ENCODE peak calls at places on chromosome 18, in six cellular contexts. One of them, this sample, is unnamed.

GRCh38 chr18:58143391-58143790 is 99.4 kb downstream of the NEDD4L start:
- DNase-seq in MCF 10A: no peak
- DNase-seq in mesendoderm: no peak
- DNase-seq in left ventricle myocardium superior: no peak
- DNase-seq in H9: no peak
- DNase-seq in AG08396: peak; percentile 49
- DNase-seq in this sample: no peak

GRCh38 chr18:356763-357162 is 88.9 kb upstream of the THOC1 start:
- DNase-seq in mesendoderm: no peak
- DNase-seq in left ventricle myocardium superior: no peak
- DNase-seq in MCF 10A: no peak
- DNase-seq in AG08396: no peak
- DNase-seq in H9: no peak
- DNase-seq in this sample: no peak

GRCh38 chr18:24333116-24333515 is 64.5 kb downstream of the OSBPL1A start:
- DNase-seq in MCF 10A: no peak
- DNase-seq in AG08396: no peak
- DNase-seq in mesendoderm: no peak
- DNase-seq in left ventricle myocardium superior: no peak
- DNase-seq in H9: no peak
- DNase-seq in this sample: no peak

GRCh38 chr18:32380559-32380958 is 90.1 kb downstream of the GAREM1 start:
- DNase-seq in mesendoderm: peak; percentile 31
- DNase-seq in H9: no peak
- DNase-seq in AG08396: no peak
- DNase-seq in left ventricle myocardium superior: no peak
- DNase-seq in MCF 10A: peak; percentile 53
- DNase-seq in this sample: no peak

GRCh38 chr18:76922107-76922506 is 99.8 kb downstream of the ZNF236 start:
- DNase-seq in mesendoderm: peak; percentile 78
- DNase-seq in H9: peak; percentile 72
- DNase-seq in left ventricle myocardium superior: peak; percentile 61
- DNase-seq in MCF 10A: peak; percentile 5
- DNase-seq in AG08396: peak; percentile 58
- DNase-seq in this sample: peak; percentile 55

GRCh38 chr18:79542876-79543750 is 136.5 kb upstream of the CTDP1 start:
- DNase-seq in MCF 10A: no peak
- DNase-seq in left ventricle myocardium superior: peak; percentile 77
- DNase-seq in H9: peak; percentile 12
- DNase-seq in AG08396: no peak
- DNase-seq in mesendoderm: no peak
- DNase-seq in this sample: no peak

GRCh38 chr18:24860978-24861680 is 400.7 kb downstream of the HRH4 start:
- DNase-seq in AG08396: no peak
- DNase-seq in MCF 10A: no peak
- DNase-seq in mesendoderm: no peak
- DNase-seq in left ventricle myocardium superior: no peak
- DNase-seq in H9: no peak
- DNase-seq in this sample: no peak

GRCh38 chr18:22556271-22556990 is 138.7 kb upstream of the CTAGE1 start:
- DNase-seq in H9: no peak
- DNase-seq in left ventricle myocardium superior: peak; percentile 90
- DNase-seq in AG08396: no peak
- DNase-seq in MCF 10A: no peak
- DNase-seq in mesendoderm: no peak
- DNase-seq in this sample: no peak

GRCh38 chr18:48931680-48932461 is 18.9 kb downstream of the SMAD7 start:
- DNase-seq in MCF 10A: no peak
- DNase-seq in mesendoderm: peak; percentile 78
- DNase-seq in AG08396: no peak
- DNase-seq in left ventricle myocardium superior: no peak
- DNase-seq in H9: no peak
- DNase-seq in this sample: no peak

GRCh38 chr18:58721586-58722160 is 50.4 kb downstream of the MALT1 start:
- DNase-seq in H9: no peak
- DNase-seq in mesendoderm: no peak
- DNase-seq in MCF 10A: no peak
- DNase-seq in left ventricle myocardium superior: peak; percentile 81
- DNase-seq in AG08396: peak; percentile 4
- DNase-seq in this sample: no peak

GRCh38 chr18:34626404-34627137 is 83.5 kb upstream of the DTNA start:
- DNase-seq in MCF 10A: no peak
- DNase-seq in mesendoderm: no peak
- DNase-seq in H9: no peak
- DNase-seq in AG08396: no peak
- DNase-seq in left ventricle myocardium superior: no peak
- DNase-seq in this sample: no peak

GRCh38 chr18:10023853-10024638 is 110.2 kb downstream of the VAPA start:
- DNase-seq in MCF 10A: no peak
- DNase-seq in mesendoderm: no peak
- DNase-seq in H9: no peak
- DNase-seq in left ventricle myocardium superior: no peak
- DNase-seq in AG08396: no peak
- DNase-seq in this sample: no peak

GRCh38 chr18:9711361-9712129 is 3.4 kb downstream of the RAB31 start:
- DNase-seq in MCF 10A: no peak
- DNase-seq in AG08396: no peak
- DNase-seq in H9: no peak
- DNase-seq in left ventricle myocardium superior: no peak
- DNase-seq in mesendoderm: no peak
- DNase-seq in this sample: peak; percentile 17

GRCh38 chr18:3305933-3306332 is 44.0 kb downstream of the MYL12B start:
- DNase-seq in MCF 10A: peak; percentile 86
- DNase-seq in AG08396: no peak
- DNase-seq in left ventricle myocardium superior: no peak
- DNase-seq in mesendoderm: no peak
- DNase-seq in H9: no peak
- DNase-seq in this sample: no peak

GRCh38 chr18:21997207-21998143 is 171.9 kb upstream of the GATA6 start:
- DNase-seq in MCF 10A: peak; percentile 65
- DNase-seq in mesendoderm: peak; percentile 79
- DNase-seq in AG08396: peak; percentile 53
- DNase-seq in left ventricle myocardium superior: no peak
- DNase-seq in H9: no peak
- DNase-seq in this sample: no peak

GRCh38 chr18:59690216-59691045 is 6.8 kb downstream of the CCBE1 start:
- DNase-seq in MCF 10A: no peak
- DNase-seq in left ventricle myocardium superior: no peak
- DNase-seq in H9: peak; percentile 61
- DNase-seq in mesendoderm: peak; percentile 35
- DNase-seq in AG08396: no peak
- DNase-seq in this sample: no peak

GRCh38 chr18:379665-380356 is 112.0 kb upstream of the THOC1 start:
- DNase-seq in MCF 10A: no peak
- DNase-seq in mesendoderm: no peak
- DNase-seq in AG08396: no peak
- DNase-seq in H9: no peak
- DNase-seq in left ventricle myocardium superior: peak; percentile 48
- DNase-seq in this sample: no peak

GRCh38 chr18:62844850-62845643 is 129.7 kb downstream of the PHLPP1 start:
- DNase-seq in left ventricle myocardium superior: no peak
- DNase-seq in H9: no peak
- DNase-seq in MCF 10A: no peak
- DNase-seq in AG08396: no peak
- DNase-seq in mesendoderm: peak; percentile 40
- DNase-seq in this sample: no peak

GRCh38 chr18:13625355-13625754 is 101.0 kb downstream of the FAM210A start:
- DNase-seq in H9: no peak
- DNase-seq in mesendoderm: no peak
- DNase-seq in left ventricle myocardium superior: no peak
- DNase-seq in MCF 10A: no peak
- DNase-seq in AG08396: no peak
- DNase-seq in this sample: no peak

GRCh38 chr18:46555213-46555612 is 101.8 kb downstream of the LOXHD1 start:
- DNase-seq in mesendoderm: no peak
- DNase-seq in H9: no peak
- DNase-seq in left ventricle myocardium superior: no peak
- DNase-seq in MCF 10A: no peak
- DNase-seq in AG08396: no peak
- DNase-seq in this sample: no peak

GRCh38 chr18:12046751-12047335 is 46.8 kb upstream of the ANKRD62 start:
- DNase-seq in AG08396: no peak
- DNase-seq in mesendoderm: peak; percentile 46
- DNase-seq in left ventricle myocardium superior: no peak
- DNase-seq in MCF 10A: peak; percentile 23
- DNase-seq in H9: no peak
- DNase-seq in this sample: no peak

GRCh38 chr18:77054606-77055428 is 77.8 kb downstream of the MBP start:
- DNase-seq in AG08396: peak; percentile 85
- DNase-seq in MCF 10A: no peak
- DNase-seq in mesendoderm: peak; percentile 85
- DNase-seq in left ventricle myocardium superior: peak; percentile 93
- DNase-seq in H9: peak; percentile 76
- DNase-seq in this sample: peak; percentile 70

GRCh38 chr18:77103991-77104521 is 28.5 kb downstream of the MBP start:
- DNase-seq in MCF 10A: no peak
- DNase-seq in H9: no peak
- DNase-seq in left ventricle myocardium superior: no peak
- DNase-seq in mesendoderm: no peak
- DNase-seq in AG08396: no peak
- DNase-seq in this sample: no peak

GRCh38 chr18:68714356-68714706 is 577 bp downstream of the TMX3 start:
- DNase-seq in left ventricle myocardium superior: no peak
- DNase-seq in MCF 10A: no peak
- DNase-seq in mesendoderm: peak; percentile 45
- DNase-seq in H9: no peak
- DNase-seq in AG08396: peak; percentile 34
- DNase-seq in this sample: no peak

GRCh38 chr18:59697236-59697932 is at the start of gene CCBE1:
- DNase-seq in H9: peak; percentile 86
- DNase-seq in left ventricle myocardium superior: peak; percentile 86
- DNase-seq in MCF 10A: peak; percentile 85
- DNase-seq in AG08396: peak; percentile 82
- DNase-seq in mesendoderm: peak; percentile 79
- DNase-seq in this sample: peak; percentile 24

GRCh38 chr18:22346342-22346967 is 71.3 kb downstream of the CTAGE1 start:
- DNase-seq in left ventricle myocardium superior: peak; percentile 55
- DNase-seq in H9: no peak
- DNase-seq in AG08396: peak; percentile 59
- DNase-seq in MCF 10A: peak; percentile 68
- DNase-seq in mesendoderm: no peak
- DNase-seq in this sample: no peak

GRCh38 chr18:48946329-48946835 is 4.4 kb downstream of the SMAD7 start:
- DNase-seq in H9: no peak
- DNase-seq in AG08396: peak; percentile 69
- DNase-seq in left ventricle myocardium superior: no peak
- DNase-seq in MCF 10A: peak; percentile 39
- DNase-seq in mesendoderm: no peak
- DNase-seq in this sample: no peak

GRCh38 chr18:36314754-36315153 is 17.2 kb downstream of the FHOD3 start:
- DNase-seq in H9: peak; percentile 3
- DNase-seq in MCF 10A: peak; percentile 61
- DNase-seq in left ventricle myocardium superior: no peak
- DNase-seq in mesendoderm: no peak
- DNase-seq in AG08396: no peak
- DNase-seq in this sample: no peak

GRCh38 chr18:31783059-31783458 is 22.4 kb upstream of the SLC25A52 start:
- DNase-seq in H9: no peak
- DNase-seq in AG08396: no peak
- DNase-seq in MCF 10A: no peak
- DNase-seq in left ventricle myocardium superior: no peak
- DNase-seq in mesendoderm: no peak
- DNase-seq in this sample: no peak

GRCh38 chr18:24395049-24395780 is 2.4 kb downstream of the OSBPL1A start:
- DNase-seq in mesendoderm: no peak
- DNase-seq in H9: no peak
- DNase-seq in AG08396: no peak
- DNase-seq in MCF 10A: peak; percentile 39
- DNase-seq in left ventricle myocardium superior: no peak
- DNase-seq in this sample: no peak

GRCh38 chr18:47331051-47331450 is 79.6 kb upstream of the SKOR2 start:
- DNase-seq in left ventricle myocardium superior: no peak
- DNase-seq in AG08396: no peak
- DNase-seq in mesendoderm: no peak
- DNase-seq in MCF 10A: no peak
- DNase-seq in H9: no peak
- DNase-seq in this sample: no peak

GRCh38 chr18:7946724-7947377 is 379.7 kb downstream of the PTPRM start:
- DNase-seq in mesendoderm: peak; percentile 48
- DNase-seq in left ventricle myocardium superior: no peak
- DNase-seq in MCF 10A: peak; percentile 60
- DNase-seq in H9: no peak
- DNase-seq in AG08396: peak; percentile 57
- DNase-seq in this sample: no peak

GRCh38 chr18:76383636-76384035 is 111.4 kb downstream of the ZNF516 start:
- DNase-seq in MCF 10A: no peak
- DNase-seq in mesendoderm: no peak
- DNase-seq in H9: no peak
- DNase-seq in left ventricle myocardium superior: no peak
- DNase-seq in AG08396: no peak
- DNase-seq in this sample: no peak

GRCh38 chr18:54181856-54182612 is 42.4 kb downstream of the MBD2 start:
- DNase-seq in MCF 10A: peak; percentile 25
- DNase-seq in mesendoderm: no peak
- DNase-seq in AG08396: no peak
- DNase-seq in left ventricle myocardium superior: no peak
- DNase-seq in H9: no peak
- DNase-seq in this sample: no peak

This sample was measured in memory B cell.